ENCODE peak calls at places on chromosomes 6 and 20, in four cellular contexts. X is heart left ventricle; Z is vagina; A is CD8-positive, alpha-beta memory T cell. B is an unnamed sample.

GRCh38 chr6:26366504-26366903 is 1.5 kb downstream of the BTN3A2 start:
- DNase-seq in X (no peak), Z (no peak), A (no peak), B (no peak)

GRCh38 chr6:127484207-127484858 is 25.1 kb upstream of the KIAA0408 start:
- DNase-seq in X (no peak), Z (no peak), A (peak), B (no peak)

GRCh38 chr6:21898107-21898796 is 304.7 kb downstream of the SOX4 start:
- DNase-seq in A (no peak), X (no peak), Z (no peak), B (no peak)

GRCh38 chr6:119568580-119568979 is 219.0 kb upstream of the MAN1A1 start:
- DNase-seq in X (no peak), A (no peak), Z (no peak), B (no peak)

GRCh38 chr6:52136934-52137467 is 49.2 kb upstream of the IL17A start:
- DNase-seq in X (no peak), A (no peak), Z (no peak), B (no peak)

GRCh38 chr6:12931639-12932038 is 215.1 kb downstream of the PHACTR1 start:
- DNase-seq in Z (no peak), A (no peak), X (no peak), B (no peak)

GRCh38 chr6:151005896-151006632 is 140.6 kb downstream of the MTHFD1L start:
- DNase-seq in X (no peak), A (no peak), Z (no peak), B (no peak)

GRCh38 chr6:23601811-23602340 is 524.1 kb upstream of the NRSN1 start:
- DNase-seq in A (no peak), X (no peak), Z (no peak), B (no peak)

GRCh38 chr6:147930743-147931142 is 411.9 kb upstream of the SASH1 start:
- DNase-seq in Z (no peak), A (no peak), X (no peak), B (no peak)

GRCh38 chr6:165662041-165662491 is 975 bp downstream of the PDE10A start:
- DNase-seq in A (no peak), X (peak), Z (no peak), B (no peak)

GRCh38 chr20:53706511-53707031 is 112.9 kb upstream of the ZNF217 start:
- DNase-seq in A (peak), X (no peak), Z (no peak), B (no peak)

GRCh38 chr6:158869604-158870417 is 50.6 kb upstream of the EZR start:
- DNase-seq in X (peak), A (peak), Z (peak), B (peak)

GRCh38 chr6:16809753-16810358 is 48.6 kb upstream of the ATXN1 start:
- DNase-seq in X (no peak), Z (no peak), A (no peak), B (no peak)

GRCh38 chr6:11429577-11429976 is 108.0 kb upstream of the TMEM170B start:
- DNase-seq in X (no peak), Z (no peak), A (no peak), B (no peak)

GRCh38 chr6:162485464-162485863 is 242.1 kb downstream of the PRKN start:
- DNase-seq in Z (no peak), X (no peak), A (no peak), B (no peak)

GRCh38 chr6:53151676-53152075 is 3.0 kb upstream of the GCM1 start:
- DNase-seq in A (no peak), Z (no peak), X (no peak), B (no peak)

GRCh38 chr6:23180504-23181293 is 611.3 kb downstream of the HDGFL1 start:
- DNase-seq in A (no peak), Z (no peak), X (peak), B (no peak)

GRCh38 chr6:104813552-104813951 is 46.2 kb downstream of the HACE1 start:
- DNase-seq in A (no peak), X (no peak), Z (no peak), B (no peak)

GRCh38 chr20:36959242-36959641 is 7.7 kb upstream of the SAMHD1 start:
- DNase-seq in Z (no peak), X (no peak), A (no peak), B (no peak)

GRCh38 chr20:38156888-38157634 is 8.0 kb downstream of the TGM2 start:
- DNase-seq in A (no peak), Z (no peak), X (peak), B (peak)

GRCh38 chr6:112117554-112117953 is 30.2 kb downstream of the FAM229B start:
- DNase-seq in X (no peak), A (no peak), Z (no peak), B (no peak)

GRCh38 chr6:21278078-21278790 is 315.3 kb upstream of the SOX4 start:
- DNase-seq in A (no peak), X (peak), Z (peak), B (no peak)

GRCh38 chr6:25266425-25267135 is 12.6 kb upstream of the CARMIL1 start:
- DNase-seq in X (no peak), A (no peak), Z (no peak), B (no peak)

GRCh38 chr20:63636752-63637633 is 10.1 kb upstream of the GMEB2 start:
- DNase-seq in X (no peak), A (no peak), Z (no peak), B (no peak)
- H3K27ac ChIP-seq in X (no peak), A (peak), Z (no peak), B (no peak)

GRCh38 chr6:2224847-2225382 is 20.5 kb downstream of the GMDS start:
- DNase-seq in X (no peak), Z (no peak), A (no peak), B (no peak)
- H3K27ac ChIP-seq in X (no peak), Z (no peak), A (no peak), B (no peak)

GRCh38 chr20:41037172-41037571 is 8.6 kb downstream of the TOP1 start:
- DNase-seq in X (no peak), A (no peak), Z (no peak), B (no peak)

GRCh38 chr20:41035207-41035606 is 6.6 kb downstream of the TOP1 start:
- DNase-seq in Z (no peak), X (no peak), A (no peak), B (no peak)

GRCh38 chr20:41031243-41031619 is 2.6 kb downstream of the TOP1 start:
- DNase-seq in X (no peak), Z (no peak), A (no peak), B (no peak)

GRCh38 chr20:41032243-41032642 is 3.6 kb downstream of the TOP1 start:
- DNase-seq in A (no peak), Z (no peak), X (no peak), B (no peak)

DNA sequence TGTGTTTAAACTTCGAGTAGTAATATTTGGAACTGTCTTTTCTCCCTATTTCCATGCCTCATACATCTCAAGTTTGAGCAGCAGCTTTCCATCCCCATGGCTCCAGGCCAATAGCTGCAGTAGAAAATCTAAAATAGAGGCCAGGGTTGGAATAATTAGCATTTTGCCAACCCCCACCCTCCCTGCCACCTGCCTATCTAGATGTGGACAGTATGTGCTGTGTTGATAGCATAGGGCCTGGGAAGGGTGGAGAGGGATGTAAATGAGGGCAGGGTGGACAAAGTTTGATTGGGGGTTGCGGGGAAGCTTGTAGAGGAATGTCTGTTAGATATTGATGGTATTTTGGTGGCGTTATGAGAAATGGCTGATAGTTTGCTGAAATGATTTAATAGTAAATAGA is 5.6 kb downstream of the TOP1 start:
- DNase-seq in Z (no peak), A (no peak), X (no peak), B (no peak)
- H3K27ac ChIP-seq in Z (no peak), A (no peak), X (no peak), B (no peak)

GRCh38 chr6:153568601-153569000 is 437.5 kb upstream of the RGS17 start:
- DNase-seq in Z (no peak), X (no peak), A (no peak), B (no peak)
- H3K27ac ChIP-seq in Z (no peak), X (no peak), A (no peak), B (no peak)

GRCh38 chr20:44585042-44585968 is 2.9 kb downstream of the PKIG start:
- DNase-seq in Z (no peak), X (no peak), A (no peak), B (no peak)
- H3K27ac ChIP-seq in Z (peak), X (peak), A (no peak), B (peak)

GRCh38 chr6:17853533-17853932 is 133.9 kb downstream of the KIF13A start:
- DNase-seq in Z (no peak), X (no peak), A (no peak), B (no peak)

GRCh38 chr6:17851001-17851719 is 136.3 kb downstream of the KIF13A start:
- DNase-seq in Z (no peak), X (no peak), A (no peak), B (no peak)

GRCh38 chr6:17851720-17852161 is 135.7 kb downstream of the KIF13A start:
- DNase-seq in X (no peak), Z (no peak), A (no peak), B (no peak)

GRCh38 chr6:17847203-17847602 is 140.2 kb downstream of the KIF13A start:
- DNase-seq in X (no peak), Z (no peak), A (no peak), B (no peak)

GRCh38 chr6:17850281-17850680 is 137.2 kb downstream of the KIF13A start:
- DNase-seq in A (no peak), Z (no peak), X (no peak), B (no peak)
- H3K27ac ChIP-seq in A (no peak), Z (no peak), X (no peak), B (no peak)

GRCh38 chr20:45995213-45996097 is 13.3 kb upstream of the MMP9 start:
- DNase-seq in Z (no peak), A (no peak), X (no peak), B (no peak)

GRCh38 chr20:45997187-45997586 is 11.5 kb upstream of the MMP9 start:
- DNase-seq in X (no peak), Z (no peak), A (no peak), B (no peak)

GRCh38 chr20:45994761-45995160 is 13.9 kb upstream of the MMP9 start:
- DNase-seq in Z (no peak), X (no peak), A (no peak), B (no peak)

GRCh38 chr20:45991616-45992015 is 17.1 kb upstream of the MMP9 start:
- DNase-seq in A (no peak), X (no peak), Z (no peak), B (no peak)

DNA sequence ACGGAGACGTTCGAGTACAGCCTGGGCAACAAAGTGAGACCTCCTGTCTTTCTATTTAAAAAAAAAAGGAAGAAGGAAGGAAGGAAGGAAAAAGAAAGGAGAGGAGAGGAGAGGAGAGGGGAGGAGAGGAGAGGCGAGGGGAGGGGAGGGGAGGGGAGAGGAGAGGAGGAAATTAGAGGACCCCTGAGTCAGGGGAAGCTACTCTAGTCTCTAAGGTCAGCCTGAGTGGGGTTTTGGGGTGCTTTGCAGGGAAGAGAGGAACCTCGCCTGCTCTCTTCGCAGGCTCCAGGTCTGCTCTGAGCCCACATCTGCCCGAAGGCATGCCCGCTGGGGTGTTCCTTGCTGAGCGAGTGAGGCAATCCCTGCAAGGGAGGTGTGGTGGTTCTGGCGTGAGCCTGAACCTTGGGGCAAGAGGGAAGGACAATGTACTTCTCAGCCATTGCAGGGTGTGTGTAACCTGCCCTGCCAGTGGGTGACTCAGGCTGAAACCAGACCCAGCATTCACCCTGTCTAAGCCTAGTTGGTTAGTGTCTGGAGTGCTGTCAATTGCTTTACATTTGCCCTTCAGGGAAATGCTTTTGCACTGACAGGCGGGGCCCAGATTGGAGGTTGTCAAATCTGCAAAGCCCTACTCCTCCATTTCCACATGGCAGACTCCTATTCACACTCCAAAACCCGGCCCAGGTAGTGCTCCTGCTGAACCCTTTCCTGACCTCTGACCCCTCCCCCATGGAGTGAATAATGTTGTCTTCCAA is 15.3 kb upstream of the MMP9 start:
- DNase-seq in X (no peak), A (no peak), Z (no peak), B (no peak)
- H3K27ac ChIP-seq in X (no peak), A (no peak), Z (no peak), B (no peak)

DNA sequence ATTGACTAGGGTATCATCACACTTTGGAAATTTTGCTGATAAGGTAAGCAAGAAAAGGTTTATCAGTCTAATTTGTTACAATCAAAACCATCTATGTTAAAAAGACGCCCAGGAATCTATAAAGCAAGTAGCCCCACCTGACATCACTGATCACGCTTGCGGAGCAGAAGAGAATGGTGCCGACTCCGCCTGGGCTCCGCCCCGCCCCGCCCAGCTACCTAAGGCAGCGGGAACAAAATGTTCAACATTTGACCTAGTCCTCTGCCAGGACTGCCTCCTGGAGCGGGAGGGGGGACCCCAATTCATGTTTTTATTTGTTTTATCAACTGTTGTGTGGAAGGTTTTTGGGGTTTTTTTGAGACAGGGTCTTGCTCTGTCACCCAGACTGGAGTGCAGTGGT is 520.5 kb downstream of the PREX1 start:
- DNase-seq in Z (no peak), A (no peak), X (no peak), B (no peak)
- H3K27ac ChIP-seq in Z (no peak), A (no peak), X (no peak), B (no peak)

GRCh38 chr20:20010639-20011500 is 6.3 kb upstream of the NAA20 start:
- DNase-seq in X (no peak), Z (no peak), A (no peak), B (no peak)
- H3K27ac ChIP-seq in X (peak), Z (peak), A (no peak), B (peak)

GRCh38 chr20:17558941-17559304 is 11.0 kb upstream of the DSTN start:
- DNase-seq in Z (no peak), A (no peak), X (no peak), B (no peak)
- H3K27ac ChIP-seq in Z (peak), A (no peak), X (peak), B (peak)